ENCODE peak calls at places on chromosomes 7 and 10, in four cellular contexts. C is A549, P is K562, R is HepG2. N is an unnamed sample.
A peak's percentile ranks its signal among the peaks of the same experiment; 100 is the strongest.

GRCh38 chr10:69473304-69473985 is 22.2 kb downstream of the TSPAN15 start:
- DNase-seq in P (no peak), R (no peak), C (no peak), N (no peak)

GRCh38 chr7:8751557-8752231 is 318.3 kb downstream of the NXPH1 start:
- DNase-seq in R (no peak), P (peak; percentile 24), C (no peak), N (no peak)

GRCh38 chr7:47093254-47093798 is 488.6 kb downstream of the TNS3 start:
- DNase-seq in P (no peak), C (no peak), R (no peak), N (no peak)

GRCh38 chr10:49526624-49527023 is 12.3 kb downstream of the ERCC6 start:
- DNase-seq in C (no peak), R (no peak), P (peak; percentile 31), N (no peak)

GRCh38 chr10:116287906-116288501 is 15.0 kb upstream of the GFRA1 start:
- DNase-seq in P (no peak), C (peak; percentile 14), R (peak; percentile 18), N (peak; percentile 36)

GRCh38 chr10:119762805-119763798 is 37.3 kb downstream of the INPP5F start:
- DNase-seq in P (no peak), R (no peak), C (no peak), N (no peak)

GRCh38 chr7:3244241-3244814 is 56.7 kb upstream of the SDK1 start:
- DNase-seq in P (no peak), R (peak; percentile 56), C (peak; percentile 66), N (no peak)

GRCh38 chr10:19412531-19412930 is 363.9 kb downstream of the MALRD1 start:
- DNase-seq in C (no peak), R (peak; percentile 16), P (no peak), N (no peak)

GRCh38 chr7:2670720-2671391 is 17.1 kb upstream of the AMZ1 start:
- DNase-seq in P (peak; percentile 84), R (peak; percentile 54), C (peak; percentile 83), N (peak; percentile 85)

GRCh38 chr10:74953214-74953613 is 126.8 kb downstream of the KAT6B start:
- DNase-seq in C (no peak), P (no peak), R (peak; percentile 40), N (no peak)

GRCh38 chr7:32611201-32611691 is 116.0 kb downstream of the AVL9 start:
- DNase-seq in R (no peak), P (no peak), C (no peak), N (no peak)

GRCh38 chr10:24449769-24450310 is 240.9 kb downstream of the KIAA1217 start:
- DNase-seq in C (no peak), P (no peak), R (no peak), N (no peak)

GRCh38 chr10:88687853-88688467 is 18.1 kb upstream of the LIPK start:
- DNase-seq in P (peak; percentile 3), R (peak; percentile 3), C (peak; percentile 27), N (no peak)

GRCh38 chr10:31025142-31025541 is 6.5 kb downstream of the ZNF438 start:
- DNase-seq in R (no peak), C (no peak), P (no peak), N (no peak)

GRCh38 chr10:1394155-1394912 is 338.1 kb downstream of the WDR37 start:
- DNase-seq in P (no peak), C (no peak), R (no peak), N (no peak)

GRCh38 chr7:145868935-145869334 is 247.7 kb upstream of the CNTNAP2 start:
- DNase-seq in P (no peak), R (no peak), C (no peak), N (no peak)

GRCh38 chr10:22570733-22571430 is 143.5 kb downstream of the PIP4K2A start:
- DNase-seq in C (no peak), P (no peak), R (no peak), N (no peak)

GRCh38 chr10:3251172-3251571 is 78.6 kb upstream of the PITRM1 start:
- DNase-seq in P (no peak), R (no peak), C (no peak), N (no peak)

GRCh38 chr10:126160571-126160970 is 227.7 kb downstream of the ADAM12 start:
- DNase-seq in P (no peak), R (no peak), C (no peak), N (peak; percentile 30)

GRCh38 chr10:101005361-101005760 is 5.8 kb downstream of the LZTS2 start:
- DNase-seq in P (no peak), R (no peak), C (no peak), N (no peak)

GRCh38 chr7:85205754-85206153 is 18.9 kb upstream of the SEMA3D start:
- DNase-seq in P (no peak), C (no peak), R (no peak), N (no peak)

GRCh38 chr10:81730901-81731300 is 144.1 kb upstream of the NRG3 start:
- DNase-seq in R (no peak), C (no peak), P (no peak), N (no peak)
- TF ChIP-seq HMGXB4 in R (no peak), C (no peak), P (no peak), N (no peak)

GRCh38 chr7:30713397-30713796 is 31.1 kb upstream of the CRHR2 start:
- DNase-seq in C (no peak), R (no peak), P (no peak), N (no peak)
- TF ChIP-seq HMGXB4 in C (no peak), R (no peak), P (no peak), N (no peak)

GRCh38 chr10:45040921-45041320 is 40.2 kb downstream of the ZNF22 start:
- DNase-seq in R (no peak), C (no peak), P (no peak), N (no peak)

GRCh38 chr10:45044290-45044689 is 43.6 kb downstream of the ZNF22 start:
- DNase-seq in C (no peak), R (no peak), P (no peak), N (peak; percentile 17)
- TF ChIP-seq HMGXB4 in C (no peak), R (no peak), P (no peak), N (no peak)

DNA sequence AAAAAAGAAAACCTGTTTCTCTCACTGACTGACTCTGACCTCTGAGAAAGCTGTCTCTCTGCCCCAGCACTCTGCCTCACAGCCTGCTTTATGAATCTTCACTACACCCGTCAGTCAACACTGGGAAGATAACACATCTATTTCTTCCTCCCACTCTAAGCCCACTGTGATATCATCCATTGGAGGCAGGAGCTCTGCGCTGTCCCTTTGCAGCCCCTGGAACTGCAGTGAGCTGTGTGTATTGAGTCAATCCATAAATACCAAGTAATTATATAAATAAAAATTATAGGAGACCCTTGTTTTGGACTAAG is 17.2 kb upstream of the FXYD4 start:
- DNase-seq in C (no peak), R (no peak), P (no peak), N (no peak)
- TF ChIP-seq HMGXB4 in C (no peak), R (no peak), P (no peak), N (no peak)

DNA sequence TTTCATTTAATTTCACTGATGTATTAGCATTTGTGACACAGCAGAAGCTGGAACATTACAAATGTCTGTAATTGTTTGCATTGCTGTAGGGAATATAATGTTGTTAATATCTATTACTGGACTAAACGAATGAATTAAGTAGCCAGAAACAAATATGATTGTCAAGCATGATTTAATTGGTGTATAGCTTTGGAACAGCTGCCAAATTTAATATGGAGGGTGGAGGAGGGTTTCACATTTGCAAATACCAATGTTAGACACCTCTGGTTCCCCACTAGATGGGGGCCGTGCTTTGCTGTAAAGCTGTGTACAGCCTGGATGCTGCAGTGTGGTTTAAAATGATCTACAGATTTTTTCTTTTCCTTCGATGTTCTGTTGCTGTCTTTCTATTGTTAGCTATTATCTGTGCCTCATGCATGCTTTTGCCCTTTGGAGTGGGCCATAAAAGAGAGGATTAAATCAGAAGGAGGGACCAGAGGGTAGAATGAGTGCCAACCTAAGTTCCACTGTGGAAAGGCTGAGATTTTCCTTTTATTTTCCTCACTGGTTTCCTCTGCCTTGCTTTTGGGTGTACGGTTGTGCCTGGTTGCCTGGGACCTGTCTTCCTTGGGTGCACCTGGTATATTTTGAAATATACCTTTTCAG is 23.1 kb downstream of the DNAJB9 start:
- DNase-seq in C (no peak), P (peak; percentile 60), R (no peak), N (no peak)
- TF ChIP-seq HMGXB4 in C (no peak), P (no peak), R (no peak), N (no peak)

DNA sequence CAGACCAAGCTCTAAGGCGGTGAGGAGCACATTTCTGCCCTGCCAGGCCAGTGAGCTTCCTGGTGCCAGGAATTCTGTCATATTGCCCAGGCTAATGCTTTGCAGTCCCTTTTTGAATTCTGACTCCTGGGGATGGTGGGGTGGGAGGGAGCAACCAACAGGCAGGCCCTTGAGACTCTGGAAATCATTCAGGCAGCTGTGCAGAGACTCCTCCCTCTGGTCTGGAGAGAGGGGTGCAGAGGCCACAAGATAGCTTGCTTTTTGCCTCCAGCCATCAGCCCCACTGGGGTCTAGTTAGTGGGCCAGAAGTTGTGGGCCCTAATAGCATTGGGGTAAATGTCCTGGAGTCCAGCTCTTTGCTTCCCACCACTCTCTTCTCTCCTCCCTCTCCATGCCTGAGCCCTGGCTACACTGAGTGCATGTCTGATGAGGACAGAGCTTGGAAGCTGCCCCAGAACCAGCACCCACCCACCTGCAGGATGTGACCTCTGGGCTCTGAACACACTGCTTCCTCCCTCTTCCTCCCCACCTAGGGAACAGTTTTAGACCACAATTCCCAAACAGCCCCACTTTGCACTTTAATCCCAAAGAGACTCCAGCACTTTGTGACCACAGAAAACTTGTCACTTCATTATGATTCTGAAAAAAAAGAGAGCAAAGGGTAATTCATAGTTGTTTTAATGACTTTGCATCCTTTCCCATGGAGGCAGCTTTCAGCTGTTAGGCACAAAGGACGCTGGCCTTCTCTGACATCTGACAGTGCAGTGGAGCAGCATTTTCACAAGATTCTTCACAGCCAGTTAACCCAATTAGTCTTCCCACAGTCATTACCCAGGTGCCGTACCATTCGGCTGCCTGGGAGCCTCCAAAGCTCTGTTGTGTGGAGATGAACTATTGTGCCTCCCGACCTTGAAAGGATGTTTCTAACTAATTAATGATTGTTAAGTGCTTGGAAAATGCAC is 262.5 kb downstream of the TRIL start:
- DNase-seq in P (no peak), R (no peak), C (no peak), N (no peak)
- TF ChIP-seq HMGXB4 in P (no peak), R (no peak), C (no peak), N (no peak)

DNA sequence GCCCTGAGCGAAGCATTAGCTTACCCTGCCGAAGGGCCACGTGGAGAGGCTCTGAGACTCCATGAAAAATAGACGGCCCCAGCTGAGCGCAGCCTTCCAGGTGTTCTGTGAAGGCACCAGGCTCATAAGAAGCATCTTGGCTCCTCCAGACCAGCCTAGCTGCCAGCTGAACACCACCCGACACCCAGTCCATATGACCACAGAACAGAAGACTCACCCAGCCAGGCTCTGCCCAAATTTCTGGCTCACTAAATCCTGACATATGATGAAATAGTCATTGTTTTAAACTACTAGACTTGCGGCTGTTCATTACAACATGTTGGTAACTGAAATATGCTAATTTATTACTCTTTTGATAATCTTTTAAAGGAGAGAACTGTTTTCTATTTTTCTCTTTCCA is 99.5 kb upstream of the ABI1 start:
- DNase-seq in P (no peak), R (no peak), C (no peak), N (no peak)
- TF ChIP-seq HMGXB4 in P (no peak), R (no peak), C (no peak), N (no peak)

GRCh38 chr7:99372275-99373085 is 2.0 kb upstream of the ARPC1B start:
- DNase-seq in R (peak; percentile 97), P (no peak), C (no peak), N (no peak)
- TF ChIP-seq HMGXB4 in R (peak; percentile 50), P (no peak), C (no peak), N (no peak)